ENCODE peak calls at places on chromosome 14, in four cellular contexts. U, M, G and D are unnamed samples.

GRCh38 chr14:23577710-23578392 is 739 bp downstream of the JPH4 start:
- DNase-seq in G (no peak), M (no peak), U (no peak), D (no peak)

GRCh38 chr14:74018704-74019407 is at the start of the genes BBOF1 and ENTPD5:
- DNase-seq in U (no peak), M (peak), G (peak), D (peak)

GRCh38 chr14:50025776-50026175 is 90.6 kb downstream of the VCPKMT start:
- DNase-seq in U (no peak), G (no peak), M (no peak), D (peak)

GRCh38 chr14:50060871-50061663 is 55.3 kb downstream of the VCPKMT start:
- DNase-seq in U (peak), M (peak), G (peak), D (peak)

GRCh38 chr14:104389326-104390220 is 190.0 kb upstream of the C14orf180 start:
- DNase-seq in G (no peak), U (no peak), M (no peak), D (peak)

GRCh38 chr14:75609606-75610476 is 31.4 kb downstream of the FLVCR2 start:
- DNase-seq in G (no peak), U (no peak), M (no peak), D (no peak)

GRCh38 chr14:74519316-74520074 is 25.9 kb downstream of the ISCA2 start:
- DNase-seq in M (no peak), U (no peak), G (no peak), D (no peak)

GRCh38 chr14:47277703-47278102 is 397.7 kb downstream of the MDGA2 start:
- DNase-seq in M (no peak), G (no peak), U (no peak), D (no peak)

GRCh38 chr14:24231263-24232120 is 675 bp downstream of the NEDD8 start:
- DNase-seq in G (no peak), U (no peak), M (no peak), D (peak)

GRCh38 chr14:68535404-68536024 is 257.4 kb downstream of the ZFP36L1 start:
- DNase-seq in U (no peak), M (no peak), G (peak), D (no peak)

GRCh38 chr14:90810808-90811207 is 5.4 kb downstream of the TTC7B start:
- DNase-seq in M (no peak), U (no peak), G (no peak), D (no peak)

GRCh38 chr14:58200480-58200841 is 512 bp downstream of the ACTR10 start:
- DNase-seq in M (no peak), G (no peak), U (no peak), D (no peak)

GRCh38 chr14:71985538-71986234 is 53.5 kb downstream of the RGS6 start:
- DNase-seq in M (no peak), U (no peak), G (no peak), D (no peak)

GRCh38 chr14:53542692-53543091 is 389.6 kb upstream of the DDHD1 start:
- DNase-seq in U (no peak), M (no peak), G (no peak), D (no peak)

GRCh38 chr14:90717916-90718315 is 98.3 kb downstream of the TTC7B start:
- DNase-seq in U (no peak), G (peak), M (no peak), D (no peak)

GRCh38 chr14:104551851-104552737 is 27.5 kb upstream of the C14orf180 start:
- DNase-seq in G (no peak), U (no peak), M (peak), D (no peak)

GRCh38 chr14:95463173-95463901 is 53.1 kb downstream of the SYNE3 start:
- DNase-seq in G (no peak), U (no peak), M (no peak), D (peak)

DNA sequence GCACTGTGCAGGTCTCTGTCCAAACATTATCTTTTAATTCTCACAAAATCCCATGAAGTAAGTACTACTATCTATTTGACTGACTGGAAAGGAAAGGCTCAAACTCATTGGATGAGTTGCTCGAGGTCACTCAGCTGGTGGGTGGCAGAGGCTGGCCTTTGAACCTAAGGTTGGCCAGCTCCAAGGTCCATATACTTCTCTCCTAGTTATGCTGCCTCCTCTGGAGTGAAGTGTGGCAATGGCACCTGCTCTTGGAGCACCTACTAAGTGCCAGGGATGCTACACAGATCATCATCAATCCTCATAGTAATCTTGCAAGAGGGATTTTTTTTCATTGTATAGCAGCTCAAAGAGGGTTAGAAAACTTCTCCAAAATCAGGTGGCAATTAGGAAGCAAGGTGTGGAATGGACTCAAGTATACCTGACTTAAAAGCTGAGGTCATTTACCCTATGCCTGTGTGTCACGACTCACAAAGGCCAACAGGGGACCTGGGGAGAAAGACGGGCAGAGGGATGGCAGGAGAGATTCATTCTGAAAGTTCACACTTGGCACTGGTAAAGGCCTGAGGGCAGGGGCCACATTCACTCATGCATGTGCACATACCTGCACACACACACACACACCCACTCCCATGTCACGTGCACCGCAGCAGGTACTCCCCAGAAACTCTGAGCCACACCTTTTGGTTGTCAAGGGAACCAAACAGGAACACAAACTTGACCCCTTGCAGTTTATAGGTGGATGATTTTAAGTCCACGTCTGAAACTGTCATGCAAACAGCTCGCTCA is 146.4 kb downstream of the FOXN3 start:
- DNase-seq in M (no peak), U (no peak), G (no peak), D (no peak)
- TF ChIP-seq CTCF in M (no peak), U (no peak), G (no peak), D (no peak)

GRCh38 chr14:65104791-65105190 is 2.5 kb upstream of the MAX start:
- DNase-seq in M (no peak), U (no peak), G (no peak), D (no peak)

GRCh38 chr14:65102441-65103149 is at the start of gene MAX:
- DNase-seq in U (peak), M (peak), G (peak), D (peak)

GRCh38 chr14:65101631-65102440 is 481 bp downstream of the MAX start:
- DNase-seq in U (no peak), M (peak), G (no peak), D (peak)

GRCh38 chr14:65100905-65101541 is 1.3 kb downstream of the MAX start:
- DNase-seq in M (no peak), G (no peak), U (no peak), D (peak)

DNA sequence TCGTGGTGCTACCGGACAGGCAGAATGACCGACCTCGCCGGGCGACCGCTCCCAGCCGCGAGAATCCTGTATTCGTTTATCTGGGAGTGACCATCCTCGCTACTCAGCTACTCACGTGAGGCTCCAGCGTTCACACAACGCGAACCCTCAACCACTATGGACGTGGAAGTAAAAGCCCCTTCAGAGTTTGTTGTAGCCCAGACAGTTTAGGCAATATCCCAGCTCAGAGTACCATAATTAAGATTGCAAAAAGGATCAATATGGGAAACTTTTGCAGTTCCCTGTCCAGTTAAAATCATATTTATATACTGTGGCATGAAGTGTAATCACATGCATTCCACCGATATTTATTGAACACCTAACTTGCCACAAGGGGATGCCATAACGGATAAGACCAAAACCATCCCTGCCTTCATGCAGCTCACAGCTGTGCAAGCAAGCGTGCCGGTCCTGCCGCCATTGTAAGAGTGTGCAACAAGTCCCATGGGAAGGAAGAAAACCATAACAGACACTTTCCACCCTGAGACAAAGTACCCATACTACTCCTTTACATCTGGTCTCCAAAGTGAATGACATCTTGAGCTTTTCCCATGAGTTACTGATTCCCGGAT is 938 bp upstream of the MAX start:
- DNase-seq in U (no peak), G (no peak), M (no peak), D (peak)
- TF ChIP-seq CTCF in U (peak), G (peak), M (no peak), D (no peak)

GRCh38 chr14:51738754-51739153 is 87.0 kb downstream of the FRMD6 start:
- DNase-seq in M (no peak), U (no peak), G (no peak), D (no peak)
- TF ChIP-seq CTCF in M (no peak), U (no peak), G (no peak), D (no peak)

GRCh38 chr14:22432348-22432976 is 156.6 kb downstream of the DAD1 start:
- DNase-seq in G (peak), M (no peak), U (peak), D (no peak)

GRCh38 chr14:22433059-22433458 is 156.0 kb downstream of the DAD1 start:
- DNase-seq in U (no peak), G (no peak), M (no peak), D (no peak)

GRCh38 chr14:22434901-22435565 is 154.0 kb downstream of the DAD1 start:
- DNase-seq in U (no peak), M (no peak), G (no peak), D (no peak)

GRCh38 chr14:22429546-22429945 is 159.5 kb downstream of the DAD1 start:
- DNase-seq in M (no peak), G (no peak), U (no peak), D (no peak)

GRCh38 chr14:22434030-22434429 is 155.0 kb downstream of the DAD1 start:
- DNase-seq in M (no peak), G (no peak), U (no peak), D (no peak)
- TF ChIP-seq CTCF in M (no peak), G (no peak), U (no peak), D (no peak)